ENCODE peak calls at places on chromosome 4, in ten cellular contexts. E is endothelial cell, K is RWPE1, W is fibroblast of mammary gland, S is body of pancreas, M is breast epithelium, O is MCF 10A, B is fibroblast of pulmonary artery, Q is astrocyte of the cerebellum, I is mammary epithelial cell. T is an unnamed sample.

GRCh38 chr4:186624951-186625350 is 69.6 kb upstream of the MTNR1A start:
- DNase-seq in O (no peak), Q (peak; percentile 33), S (no peak), W (peak; percentile 45), B (peak; percentile 85), K (no peak), M (no peak), I (no peak), E (no peak), T (no peak)

GRCh38 chr4:24768604-24769003 is 26.8 kb upstream of the SOD3 start:
- DNase-seq in O (no peak), B (no peak), E (no peak), S (no peak), W (no peak), K (no peak), M (no peak), Q (no peak), I (no peak), T (peak; percentile 10)

GRCh38 chr4:74682567-74683359 is 111.6 kb downstream of the BTC start:
- DNase-seq in Q (peak; percentile 77), S (peak; percentile 64), E (no peak), I (peak; percentile 96), O (peak; percentile 92), B (peak; percentile 94), M (no peak), K (peak; percentile 63), W (peak; percentile 95), T (peak; percentile 8)

GRCh38 chr4:41290486-41290885 is 33.8 kb downstream of the UCHL1 start:
- DNase-seq in W (no peak), B (no peak), E (no peak), Q (no peak), M (no peak), O (no peak), S (no peak), K (no peak), I (no peak), T (no peak)

GRCh38 chr4:76017056-76017686 is 6.1 kb downstream of the CXCL10 start:
- DNase-seq in Q (no peak), K (no peak), O (no peak), M (no peak), E (no peak), B (no peak), I (peak; percentile 31), S (no peak), W (no peak), T (no peak)

GRCh38 chr4:26015133-26015651 is 101.2 kb downstream of the SMIM20 start:
- DNase-seq in W (peak; percentile 99), B (peak; percentile 74), O (no peak), Q (peak; percentile 100), S (peak; percentile 61), M (peak; percentile 87), K (no peak), I (no peak), E (no peak), T (peak; percentile 25)

GRCh38 chr4:159401791-159402380 is 299.0 kb downstream of the RAPGEF2 start:
- DNase-seq in O (peak; percentile 69), B (peak; percentile 85), W (peak; percentile 97), M (no peak), I (peak; percentile 87), E (no peak), Q (peak; percentile 52), K (peak; percentile 64), S (no peak), T (no peak)

GRCh38 chr4:19748470-19748869 is 503.2 kb upstream of the SLIT2 start:
- DNase-seq in S (peak; percentile 37), E (no peak), B (peak; percentile 97), M (peak; percentile 20), W (peak; percentile 91), O (peak; percentile 68), I (no peak), Q (peak; percentile 55), K (peak; percentile 0), T (no peak)

GRCh38 chr4:109149836-109150235 is 152.6 kb downstream of the COL25A1 start:
- DNase-seq in E (no peak), I (no peak), M (no peak), K (no peak), S (no peak), W (no peak), Q (no peak), B (no peak), O (no peak), T (no peak)

GRCh38 chr4:184528713-184529112 is 54.4 kb upstream of the IRF2 start:
- DNase-seq in O (no peak), I (no peak), B (no peak), S (no peak), W (no peak), E (no peak), Q (no peak), K (no peak), M (no peak), T (no peak)

GRCh38 chr4:79341893-79342653 is 16.2 kb upstream of the NAA11 start:
- DNase-seq in Q (no peak), O (no peak), I (no peak), W (no peak), K (no peak), E (no peak), S (no peak), M (no peak), B (no peak), T (no peak)

GRCh38 chr4:185783574-185783973 is 28.4 kb downstream of the SORBS2 start:
- DNase-seq in O (no peak), Q (no peak), B (no peak), K (no peak), E (no peak), I (no peak), W (no peak), M (no peak), S (no peak), T (no peak)

GRCh38 chr4:8770518-8771257 is 101.0 kb downstream of the HMX1 start:
- DNase-seq in E (no peak), K (no peak), I (no peak), Q (no peak), B (no peak), M (no peak), S (no peak), O (no peak), W (no peak), T (peak; percentile 90)

GRCh38 chr4:152937535-152938236 is 1.6 kb downstream of the FHDC1 start:
- DNase-seq in S (peak; percentile 10), W (peak; percentile 40), K (peak; percentile 36), E (peak; percentile 36), B (no peak), M (peak; percentile 28), I (peak; percentile 58), O (peak; percentile 42), Q (no peak), T (peak; percentile 27)

GRCh38 chr4:184807797-184808718 is 17.7 kb downstream of the ACSL1 start:
- DNase-seq in E (no peak), Q (no peak), M (peak; percentile 44), B (peak; percentile 70), K (no peak), S (no peak), O (peak; percentile 81), I (peak; percentile 68), W (peak; percentile 92), T (no peak)

GRCh38 chr4:141350122-141350904 is 129.6 kb downstream of the ZNF330 start:
- DNase-seq in M (no peak), Q (peak; percentile 92), S (peak; percentile 89), O (peak; percentile 93), I (peak; percentile 82), B (peak; percentile 94), W (peak; percentile 80), E (no peak), K (peak; percentile 42), T (no peak)

GRCh38 chr4:23822181-23822580 is 67.7 kb downstream of the PPARGC1A start:
- DNase-seq in W (peak; percentile 11), E (no peak), Q (no peak), S (no peak), I (no peak), M (no peak), B (no peak), K (peak; percentile 10), O (peak; percentile 43), T (no peak)

GRCh38 chr4:179625391-179625790 is 2183.2 kb upstream of the AGA start:
- DNase-seq in O (peak; percentile 25), I (no peak), S (no peak), E (no peak), M (no peak), W (peak; percentile 40), K (peak; percentile 3), Q (peak; percentile 58), B (peak; percentile 26), T (no peak)

GRCh38 chr4:12723849-12724447 is 760.2 kb downstream of the RAB28 start:
- DNase-seq in W (no peak), K (no peak), B (peak; percentile 53), S (no peak), O (peak; percentile 23), E (no peak), Q (no peak), I (no peak), M (no peak), T (no peak)
- TF ChIP-seq CTCF in W (no peak), K (no peak), B (peak; percentile 29), S (no peak), O (peak; percentile 17), E (no peak), Q (peak; percentile 9), I (no peak), M (no peak), T (no peak)

GRCh38 chr4:54941994-54942552 is 183.3 kb downstream of the KDR start:
- DNase-seq in O (no peak), S (no peak), K (no peak), W (no peak), M (no peak), Q (no peak), I (no peak), B (peak; percentile 50), E (peak; percentile 64), T (no peak)
- TF ChIP-seq CTCF in O (no peak), S (no peak), K (no peak), W (no peak), M (no peak), Q (no peak), I (no peak), B (no peak), E (no peak), T (no peak)

GRCh38 chr4:10056334-10057022 is 35.2 kb upstream of the SLC2A9 start:
- DNase-seq in S (peak; percentile 66), I (no peak), B (no peak), W (no peak), K (no peak), O (no peak), E (no peak), M (no peak), Q (peak; percentile 27), T (no peak)
- TF ChIP-seq CTCF in S (no peak), I (no peak), B (no peak), W (no peak), K (no peak), O (no peak), E (no peak), M (no peak), Q (no peak), T (no peak)

DNA sequence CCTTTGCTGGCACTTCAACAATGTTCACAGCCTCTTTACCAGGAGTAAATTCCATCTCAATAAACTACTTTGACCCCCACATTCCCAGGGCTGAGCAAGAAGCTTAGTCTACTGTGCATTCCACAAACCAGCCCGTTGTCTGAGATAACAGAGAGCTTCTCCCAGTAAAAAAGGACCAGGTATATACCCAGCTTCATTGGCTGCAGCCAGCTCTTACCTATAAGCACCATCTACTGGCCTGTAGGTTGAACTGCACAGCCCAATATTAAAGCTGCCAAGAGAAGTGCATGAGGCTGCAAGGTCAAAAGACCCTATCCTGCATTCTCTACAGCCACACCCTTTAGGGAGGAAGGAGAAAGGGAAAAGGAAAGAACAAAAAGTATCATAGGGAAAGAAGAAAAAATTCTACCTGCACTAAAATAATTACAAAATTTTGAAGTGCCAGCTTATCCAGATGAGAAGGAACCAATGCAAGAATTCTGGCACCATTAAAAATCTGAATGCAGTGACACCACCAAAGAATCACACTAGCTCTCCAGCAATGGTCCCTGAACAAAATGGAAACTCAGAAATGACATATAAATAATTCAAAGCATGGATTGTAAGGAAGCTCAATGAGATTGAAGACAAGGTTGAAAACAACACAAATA is 45.7 kb upstream of the INTU start:
- DNase-seq in E (peak; percentile 31), M (no peak), S (peak; percentile 20), K (peak; percentile 15), W (peak; percentile 37), O (peak; percentile 67), I (peak; percentile 45), Q (peak; percentile 20), B (peak; percentile 34), T (peak; percentile 48)
- TF ChIP-seq CTCF in E (peak; percentile 60), M (peak; percentile 45), S (peak; percentile 45), K (peak; percentile 68), W (peak; percentile 80), O (peak; percentile 74), I (peak; percentile 65), Q (peak; percentile 89), B (peak; percentile 85), T (peak; percentile 74)